ENCODE peak calls at places on chromosomes 1 and 21, in eight cellular contexts. S, X, Y, Z, V, R, I and T are unnamed samples.

GRCh38 chr1:151286619-151287340 is 4.7 kb downstream of the ZNF687 start:
- DNase-seq in S (no peak), X (no peak), Y (no peak), Z (no peak), V (no peak), R (no peak), I (no peak), T (no peak)

GRCh38 chr1:68207129-68207689 is 25.1 kb downstream of the WLS start:
- DNase-seq in S (peak), X (no peak), Y (no peak), Z (no peak), V (no peak), R (no peak), I (no peak), T (no peak)

GRCh38 chr21:10463156-10463555 is 58.2 kb upstream of the TPTE start:
- DNase-seq in S (no peak), X (no peak), Y (no peak), Z (no peak), V (no peak), R (no peak), I (no peak), T (no peak)

GRCh38 chr1:34787461-34788420 is 5.1 kb upstream of the GJA4 start:
- DNase-seq in S (no peak), X (no peak), Y (peak), Z (no peak), V (peak), R (no peak), I (peak), T (no peak)

GRCh38 chr1:247084771-247085170 is 6.2 kb upstream of the ZNF670 start:
- DNase-seq in S (no peak), X (no peak), Y (no peak), Z (no peak), V (no peak), R (no peak), I (no peak), T (no peak)

GRCh38 chr1:111738133-111738435 is 1.1 kb downstream of the INKA2 start:
- DNase-seq in S (no peak), X (no peak), Y (no peak), Z (no peak), V (no peak), R (no peak), I (no peak), T (no peak)

GRCh38 chr21:44931137-44931500 is 8.7 kb upstream of the SLX9 start:
- DNase-seq in S (peak), X (peak), Y (no peak), Z (no peak), V (peak), R (no peak), I (peak), T (no peak)

GRCh38 chr1:172275478-172275877 is 145.0 kb upstream of the C1orf105 start:
- DNase-seq in S (no peak), X (no peak), Y (no peak), Z (no peak), V (no peak), R (no peak), I (no peak), T (no peak)

GRCh38 chr1:160665330-160666078 is 18.7 kb upstream of the SLAMF1 start:
- DNase-seq in S (no peak), X (peak), Y (no peak), Z (no peak), V (peak), R (peak), I (no peak), T (no peak)

GRCh38 chr1:229024528-229025119 is 246.3 kb upstream of the RAB4A start:
- DNase-seq in S (peak), X (peak), Y (peak), Z (no peak), V (peak), R (peak), I (no peak), T (no peak)

GRCh38 chr1:160637821-160638539 is 8.9 kb downstream of the SLAMF1 start:
- DNase-seq in S (no peak), X (no peak), Y (no peak), Z (no peak), V (no peak), R (no peak), I (no peak), T (peak)

GRCh38 chr21:45454081-45454923 is 49.3 kb downstream of the COL18A1 start:
- DNase-seq in S (peak), X (no peak), Y (no peak), Z (no peak), V (no peak), R (no peak), I (no peak), T (no peak)

GRCh38 chr1:184262119-184262518 is 124.7 kb upstream of the C1orf21 start:
- DNase-seq in S (no peak), X (no peak), Y (no peak), Z (no peak), V (no peak), R (no peak), I (no peak), T (no peak)

GRCh38 chr21:38273745-38274544 is 17.2 kb downstream of the KCNJ15 start:
- DNase-seq in S (peak), X (no peak), Y (no peak), Z (no peak), V (peak), R (no peak), I (no peak), T (no peak)

GRCh38 chr1:173043253-173043652 is 7.5 kb downstream of the TNFSF18 start:
- DNase-seq in S (peak), X (no peak), Y (no peak), Z (no peak), V (no peak), R (no peak), I (no peak), T (no peak)

GRCh38 chr21:29208666-29209059 is 78.2 kb downstream of the MAP3K7CL start:
- DNase-seq in S (peak), X (no peak), Y (no peak), Z (no peak), V (no peak), R (no peak), I (no peak), T (no peak)

GRCh38 chr1:12615916-12616708 is 1.9 kb downstream of the DHRS3 start:
- DNase-seq in S (no peak), X (no peak), Y (peak), Z (no peak), V (peak), R (peak), I (peak), T (no peak)

GRCh38 chr21:28111151-28111619 is 881.5 kb downstream of the LTN1 start:
- DNase-seq in S (peak), X (no peak), Y (no peak), Z (no peak), V (peak), R (peak), I (no peak), T (no peak)

GRCh38 chr1:182387566-182387965 is 4.0 kb downstream of the GLUL start:
- DNase-seq in S (no peak), X (no peak), Y (no peak), Z (no peak), V (no peak), R (no peak), I (no peak), T (no peak)

GRCh38 chr1:47934243-47934805 is 62.9 kb downstream of the TRABD2B start:
- DNase-seq in S (peak), X (no peak), Y (peak), Z (no peak), V (peak), R (peak), I (peak), T (no peak)

GRCh38 chr1:70436617-70437236 is 25.7 kb downstream of the CTH start:
- DNase-seq in S (peak), X (no peak), Y (no peak), Z (no peak), V (peak), R (no peak), I (no peak), T (no peak)

GRCh38 chr1:209364716-209365115 is 218.8 kb upstream of the CAMK1G start:
- DNase-seq in S (no peak), X (no peak), Y (peak), Z (no peak), V (no peak), R (no peak), I (no peak), T (no peak)

GRCh38 chr21:44370027-44370735 is 16.8 kb downstream of the TRPM2 start:
- DNase-seq in S (peak), X (no peak), Y (peak), Z (no peak), V (peak), R (peak), I (peak), T (no peak)

GRCh38 chr1:29655145-29655544 is 418.8 kb downstream of the PTPRU start:
- DNase-seq in S (no peak), X (no peak), Y (no peak), Z (no peak), V (no peak), R (no peak), I (no peak), T (no peak)

GRCh38 chr1:43868741-43869067 is 64.9 kb upstream of the ARTN start:
- DNase-seq in S (peak), X (no peak), Y (no peak), Z (no peak), V (peak), R (no peak), I (no peak), T (no peak)

GRCh38 chr1:167774710-167775109 is 52.9 kb downstream of the MPZL1 start:
- DNase-seq in S (no peak), X (no peak), Y (no peak), Z (no peak), V (no peak), R (no peak), I (no peak), T (no peak)

GRCh38 chr1:225762444-225762843 is 15.2 kb upstream of the SRP9 start:
- DNase-seq in S (no peak), X (no peak), Y (peak), Z (no peak), V (no peak), R (no peak), I (no peak), T (no peak)

GRCh38 chr1:110554871-110555801 is 36.2 kb upstream of the KCNA10 start:
- DNase-seq in S (peak), X (peak), Y (no peak), Z (peak), V (peak), R (peak), I (peak), T (peak)

GRCh38 chr1:53249706-53250105 is 11.4 kb upstream of the MAGOH start:
- DNase-seq in S (no peak), X (no peak), Y (peak), Z (no peak), V (no peak), R (no peak), I (no peak), T (no peak)

GRCh38 chr21:26471116-26471505 is 102.0 kb downstream of the CYYR1 start:
- DNase-seq in S (peak), X (no peak), Y (no peak), Z (no peak), V (no peak), R (no peak), I (no peak), T (no peak)

GRCh38 chr1:244964112-244964971 is 100.0 kb upstream of the HNRNPU start:
- DNase-seq in S (peak), X (peak), Y (peak), Z (no peak), V (peak), R (no peak), I (no peak), T (peak)

GRCh38 chr1:19045898-19046889 is 89.7 kb upstream of the IFFO2 start:
- DNase-seq in S (no peak), X (no peak), Y (peak), Z (no peak), V (no peak), R (no peak), I (peak), T (no peak)

GRCh38 chr1:112706505-112707216 is at the start of gene RHOC:
- DNase-seq in S (peak), X (peak), Y (peak), Z (no peak), V (peak), R (peak), I (peak), T (peak)

GRCh38 chr21:36103434-36103833 is 31.4 kb upstream of the CBR3 start:
- DNase-seq in S (no peak), X (no peak), Y (no peak), Z (no peak), V (no peak), R (no peak), I (no peak), T (no peak)